ENCODE peak calls at places on chromosomes 11 and 22, in four cellular contexts. Y, U, X and L are unnamed samples.

GRCh38 chr11:86955111-86955673 is at the start of gene FZD4:
- DNase-seq in X (peak; percentile 90), Y (peak; percentile 94), U (peak; percentile 62), L (peak; percentile 81)

GRCh38 chr11:29173660-29174062 is 843.2 kb downstream of the KCNA4 start:
- DNase-seq in X (peak; percentile 59), Y (no peak), U (no peak), L (no peak)

GRCh38 chr11:119249671-119250010 is 43.5 kb downstream of the CBL start:
- DNase-seq in X (no peak), U (no peak), Y (no peak), L (no peak)

GRCh38 chr22:23278883-23279675 is 98.8 kb downstream of the BCR start:
- DNase-seq in U (no peak), X (peak; percentile 97), Y (no peak), L (peak; percentile 33)

GRCh38 chr22:31044262-31044861 is 36.8 kb upstream of the SMTN start:
- DNase-seq in X (no peak), Y (peak; percentile 57), U (peak; percentile 46), L (no peak)

GRCh38 chr22:37189011-37189466 is 992 bp upstream of the C1QTNF6 start:
- DNase-seq in Y (peak; percentile 8), U (peak; percentile 28), X (peak; percentile 91), L (no peak)

GRCh38 chr11:17476317-17477083 is at the start of gene ABCC8:
- DNase-seq in Y (no peak), U (peak; percentile 19), X (no peak), L (peak; percentile 15)

GRCh38 chr11:44878696-44879095 is 72.0 kb downstream of the TP53I11 start:
- DNase-seq in Y (no peak), U (no peak), X (no peak), L (no peak)

GRCh38 chr11:134033696-134034491 is 35.0 kb upstream of the JAM3 start:
- DNase-seq in U (peak; percentile 82), Y (peak; percentile 87), X (peak; percentile 75), L (peak; percentile 81)

GRCh38 chr22:19503869-19504268 is 20.3 kb downstream of the CLDN5 start:
- DNase-seq in Y (no peak), U (no peak), X (no peak), L (no peak)

GRCh38 chr22:46001046-46001425 is 24.1 kb upstream of the WNT7B start:
- DNase-seq in X (no peak), Y (no peak), U (peak; percentile 4), L (no peak)

GRCh38 chr22:35995772-35996171 is 32.9 kb downstream of the RBFOX2 start:
- DNase-seq in U (peak; percentile 52), Y (peak; percentile 77), X (no peak), L (peak; percentile 11)

GRCh38 chr11:120231963-120232362 is 8.0 kb upstream of the POU2F3 start:
- DNase-seq in Y (no peak), U (no peak), X (no peak), L (no peak)

GRCh38 chr22:19986410-19987341 is 29.9 kb downstream of the ARVCF start:
- DNase-seq in X (peak; percentile 81), U (peak; percentile 66), Y (peak; percentile 80), L (peak; percentile 45)

GRCh38 chr11:1281974-1282365 is 27.5 kb downstream of the TOLLIP start:
- DNase-seq in Y (no peak), X (no peak), U (no peak), L (no peak)

GRCh38 chr11:66328307-66329144 is 7.7 kb downstream of the RIN1 start:
- DNase-seq in U (peak; percentile 83), X (peak; percentile 70), Y (peak; percentile 79), L (peak; percentile 27)

GRCh38 chr11:115198301-115198700 is 305.9 kb downstream of the CADM1 start:
- DNase-seq in X (no peak), U (peak; percentile 89), Y (no peak), L (no peak)

GRCh38 chr11:65060913-65061408 is 2.6 kb upstream of the NAALADL1 start:
- DNase-seq in X (peak; percentile 26), Y (no peak), U (no peak), L (no peak)